ENCODE peak calls at places on chromosomes 1 and 21, in seven cellular contexts. Q, K, L, V, P, Y and W are unnamed samples.

GRCh38 chr21:39705849-39706248 is 39.1 kb upstream of the IGSF5 start:
- DNase-seq in Q (no peak), K (no peak), L (no peak), V (no peak), P (no peak), Y (peak), W (no peak)

GRCh38 chr1:88655685-88656299 is 28.3 kb upstream of the PKN2 start:
- DNase-seq in Q (no peak), K (no peak), L (peak), V (no peak), P (peak), Y (peak), W (no peak)

GRCh38 chr1:167905182-167905581 is 8.8 kb downstream of the ADCY10 start:
- DNase-seq in Q (no peak), K (no peak), L (no peak), V (no peak), P (no peak), Y (peak), W (no peak)

GRCh38 chr1:180646093-180646492 is 14.3 kb downstream of the XPR1 start:
- DNase-seq in Q (no peak), K (no peak), L (no peak), V (no peak), P (no peak), Y (no peak), W (no peak)

GRCh38 chr1:69711159-69711930 is 143.6 kb downstream of the LRRC7 start:
- DNase-seq in Q (no peak), K (no peak), L (no peak), V (no peak), P (no peak), Y (no peak), W (no peak)

GRCh38 chr1:214791961-214792360 is 189.0 kb downstream of the CENPF start:
- DNase-seq in Q (no peak), K (no peak), L (no peak), V (no peak), P (no peak), Y (peak), W (no peak)

GRCh38 chr1:203480525-203481084 is 5.0 kb downstream of the PRELP start:
- DNase-seq in Q (peak), K (no peak), L (peak), V (peak), P (no peak), Y (peak), W (no peak)

GRCh38 chr1:182293119-182293589 is 98.4 kb downstream of the GLUL start:
- DNase-seq in Q (no peak), K (no peak), L (peak), V (no peak), P (no peak), Y (no peak), W (no peak)

GRCh38 chr21:41705546-41706262 is 61.1 kb downstream of the RIPK4 start:
- DNase-seq in Q (no peak), K (peak), L (no peak), V (no peak), P (no peak), Y (no peak), W (no peak)

GRCh38 chr1:161721738-161722343 is 497 bp downstream of the FCRLB start:
- DNase-seq in Q (no peak), K (no peak), L (peak), V (no peak), P (peak), Y (peak), W (no peak)

GRCh38 chr1:155691992-155692528 is 3.2 kb downstream of the DAP3 start:
- DNase-seq in Q (no peak), K (no peak), L (no peak), V (no peak), P (no peak), Y (no peak), W (no peak)